ENCODE peak calls at places on chromosomes 11 and 22, in nine cellular contexts. D, P, B, O, M, T, Y, J and G are unnamed samples.

GRCh38 chr11:82796970-82797594 is 63.4 kb upstream of the FAM181B start:
- DNase-seq in Y (no peak), J (peak), P (peak), M (no peak), D (no peak), O (no peak), B (no peak), T (no peak), G (no peak)

GRCh38 chr11:43547411-43547718 is 133.2 kb upstream of the HSD17B12 start:
- DNase-seq in Y (no peak), M (no peak), P (no peak), B (no peak), J (no peak), O (no peak), T (no peak), D (no peak), G (no peak)

GRCh38 chr11:64000026-64000739 is 13.9 kb downstream of the OTUB1 start:
- DNase-seq in Y (peak), O (no peak), J (peak), D (peak), T (peak), B (no peak), P (no peak), M (no peak), G (no peak)

GRCh38 chr22:49950396-49950994 is 10.1 kb upstream of the PIM3 start:
- DNase-seq in Y (no peak), O (no peak), P (no peak), T (no peak), M (no peak), D (no peak), B (no peak), J (no peak), G (no peak)

GRCh38 chr11:102527041-102527440 is 3.5 kb downstream of the MMP7 start:
- DNase-seq in M (no peak), T (no peak), J (no peak), D (no peak), O (no peak), Y (no peak), B (no peak), P (no peak), G (no peak)

GRCh38 chr22:34975721-34976120 is 90.2 kb upstream of the ISX start:
- DNase-seq in P (no peak), O (peak), T (no peak), B (no peak), J (no peak), D (no peak), Y (peak), M (no peak), G (no peak)

GRCh38 chr22:25452116-25452700 is 112.3 kb upstream of the GRK3 start:
- DNase-seq in B (no peak), P (no peak), Y (no peak), O (no peak), M (no peak), D (no peak), T (no peak), J (no peak), G (no peak)

GRCh38 chr11:111762981-111763643 is 3.1 kb downstream of the PPP2R1B start:
- DNase-seq in M (no peak), T (no peak), P (no peak), B (no peak), Y (no peak), J (no peak), O (no peak), D (no peak), G (no peak)

GRCh38 chr11:128695539-128696221 is 1.8 kb downstream of the FLI1 start:
- DNase-seq in D (no peak), T (no peak), P (peak), B (no peak), J (peak), Y (peak), O (peak), M (no peak), G (no peak)

GRCh38 chr11:118281284-118281683 is 17.2 kb upstream of the MPZL2 start:
- DNase-seq in T (no peak), M (no peak), D (no peak), J (no peak), P (no peak), B (no peak), O (no peak), Y (no peak), G (no peak)

GRCh38 chr11:108965602-108966001 is 300.7 kb downstream of the DDX10 start:
- DNase-seq in P (no peak), B (no peak), J (no peak), Y (peak), O (peak), D (peak), M (no peak), T (peak), G (no peak)

GRCh38 chr22:41857160-41857859 is 24.4 kb downstream of the SREBF2 start:
- DNase-seq in P (peak), B (no peak), D (peak), Y (peak), T (peak), M (peak), J (peak), O (peak), G (no peak)

GRCh38 chr11:114953039-114953438 is 274.7 kb downstream of the NXPE2 start:
- DNase-seq in P (no peak), O (no peak), M (no peak), T (no peak), B (no peak), J (no peak), D (no peak), Y (no peak), G (no peak)

GRCh38 chr22:50672041-50672440 is 582 bp upstream of the SHANK3 start:
- DNase-seq in O (no peak), T (no peak), J (no peak), B (peak), M (no peak), Y (no peak), D (no peak), P (no peak), G (peak)

GRCh38 chr11:71441251-71441650 is 6.9 kb downstream of the DHCR7 start:
- DNase-seq in B (no peak), O (no peak), T (no peak), D (no peak), M (no peak), Y (no peak), J (no peak), P (no peak), G (no peak)

GRCh38 chr11:118342503-118343161 is at the start of gene CD3D:
- DNase-seq in Y (no peak), J (no peak), M (no peak), P (no peak), T (no peak), D (no peak), B (no peak), O (peak), G (no peak)

GRCh38 chr11:6818967-6819366 is 19.5 kb upstream of the OR6A2 start:
- DNase-seq in Y (no peak), T (no peak), D (no peak), J (no peak), O (no peak), B (no peak), M (no peak), P (no peak), G (no peak)

GRCh38 chr11:62546937-62547625 is 475 bp upstream of the AHNAK start:
- DNase-seq in D (peak), T (no peak), P (peak), Y (peak), B (no peak), O (peak), J (no peak), M (no peak), G (no peak)

GRCh38 chr11:69923641-69924307 is 104.6 kb upstream of the FGF3 start:
- DNase-seq in J (peak), M (no peak), B (peak), P (no peak), O (no peak), T (no peak), D (no peak), Y (no peak), G (peak)

GRCh38 chr11:102391549-102392237 is 44.7 kb downstream of the BIRC2 start:
- DNase-seq in B (no peak), P (no peak), O (no peak), D (no peak), T (no peak), J (no peak), Y (no peak), M (no peak), G (no peak)

GRCh38 chr22:43957871-43958270 is 2.6 kb downstream of the SAMM50 start:
- DNase-seq in J (no peak), P (no peak), O (no peak), B (no peak), Y (no peak), M (no peak), D (no peak), T (peak), G (no peak)

GRCh38 chr22:40531951-40532900 is 104.3 kb downstream of the MRTFA start:
- DNase-seq in P (no peak), Y (no peak), T (no peak), B (no peak), D (no peak), M (no peak), O (no peak), J (no peak), G (no peak)

GRCh38 chr11:88402192-88402715 is 64.7 kb upstream of the CTSC start:
- DNase-seq in P (no peak), B (no peak), M (no peak), D (peak), J (no peak), O (peak), T (peak), Y (peak), G (no peak)

GRCh38 chr11:114340311-114341131 is 44.3 kb downstream of the NNMT start:
- DNase-seq in B (no peak), Y (peak), J (peak), O (peak), T (peak), P (peak), D (peak), M (peak), G (no peak)

GRCh38 chr11:74630043-74630442 is 37.7 kb downstream of the POLD3 start:
- DNase-seq in O (no peak), D (no peak), M (no peak), B (no peak), Y (no peak), T (no peak), J (no peak), P (no peak), G (no peak)

GRCh38 chr11:117440258-117440657 is 112.6 kb downstream of the CEP164 start:
- DNase-seq in B (no peak), P (no peak), O (no peak), D (no peak), T (no peak), J (no peak), Y (no peak), M (no peak), G (no peak)

GRCh38 chr22:26364066-26365015 is 64.7 kb upstream of the ASPHD2 start:
- DNase-seq in J (peak), D (peak), M (peak), P (peak), T (peak), B (no peak), O (peak), Y (peak), G (no peak)

GRCh38 chr11:83483808-83484207 is 197.6 kb upstream of the CCDC90B start:
- DNase-seq in B (no peak), P (no peak), M (no peak), Y (no peak), T (no peak), J (no peak), O (no peak), D (no peak), G (no peak)

GRCh38 chr22:22386602-22387385 is 121.7 kb downstream of the ZNF280B start:
- DNase-seq in M (no peak), J (no peak), O (no peak), B (no peak), T (no peak), Y (no peak), D (no peak), P (no peak), G (no peak)

GRCh38 chr11:28133146-28133545 is 25.0 kb downstream of the METTL15 start:
- DNase-seq in Y (peak), D (no peak), O (peak), J (no peak), P (no peak), B (no peak), T (no peak), M (no peak), G (no peak)

GRCh38 chr22:31861226-31861840 is 83.0 kb upstream of the YWHAH start:
- DNase-seq in Y (peak), B (no peak), O (no peak), D (no peak), M (no peak), T (peak), P (no peak), J (no peak), G (no peak)

GRCh38 chr22:27895600-27895999 is 23.5 kb downstream of the PITPNB start:
- DNase-seq in J (no peak), P (no peak), Y (no peak), B (no peak), M (no peak), T (no peak), D (no peak), O (no peak), G (no peak)

GRCh38 chr11:110580571-110580970 is 131.7 kb downstream of the ARHGAP20 start:
- DNase-seq in Y (no peak), B (no peak), D (no peak), P (no peak), M (no peak), O (no peak), T (no peak), J (no peak), G (no peak)

GRCh38 chr11:48116843-48117242 is 99.8 kb upstream of the OR4B1 start:
- DNase-seq in T (no peak), O (peak), D (no peak), B (no peak), P (peak), Y (no peak), M (peak), J (no peak), G (no peak)

GRCh38 chr22:40348025-40348658 is 1.8 kb downstream of the ADSL start:
- DNase-seq in J (peak), Y (peak), M (peak), O (peak), T (peak), P (peak), B (no peak), D (peak), G (no peak)

GRCh38 chr11:114019046-114019445 is 40.5 kb upstream of the ZBTB16 start:
- DNase-seq in M (no peak), O (no peak), Y (no peak), P (no peak), T (no peak), B (no peak), J (no peak), D (no peak), G (no peak)